ENCODE peak calls at places on chromosomes 2 and 18, in seven cellular contexts. B, K, E, J, C, S and Y are unnamed samples.

GRCh38 chr2:11574176-11575046 is 40.6 kb downstream of the GREB1 start:
- DNase-seq in C (no peak), E (no peak), B (no peak), K (no peak), J (no peak), S (no peak), Y (no peak)

GRCh38 chr2:135585586-135585985 is 54.3 kb downstream of the R3HDM1 start:
- DNase-seq in E (no peak), C (no peak), J (peak; percentile 22), S (no peak), B (no peak), K (peak; percentile 24), Y (no peak)

GRCh38 chr2:85680707-85681353 is 12.8 kb upstream of the SFTPB start:
- DNase-seq in C (no peak), E (no peak), J (peak; percentile 74), B (peak; percentile 11), K (no peak), S (no peak), Y (no peak)

GRCh38 chr2:165952600-165953210 is 871 bp downstream of the TTC21B start:
- DNase-seq in C (no peak), J (peak; percentile 35), S (no peak), E (peak; percentile 17), K (no peak), B (no peak), Y (peak; percentile 4)

GRCh38 chr2:220847587-220847986 is 724.5 kb downstream of the EPHA4 start:
- DNase-seq in C (no peak), E (no peak), B (no peak), J (peak; percentile 79), K (peak; percentile 78), S (no peak), Y (peak; percentile 86)

GRCh38 chr2:6352906-6353515 is 512.7 kb downstream of the CMPK2 start:
- DNase-seq in B (peak; percentile 2), J (peak; percentile 2), S (no peak), K (no peak), E (no peak), C (no peak), Y (peak; percentile 15)

GRCh38 chr2:164061129-164061746 is 325.4 kb upstream of the FIGN start:
- DNase-seq in K (peak; percentile 34), S (no peak), J (peak; percentile 59), E (peak; percentile 22), B (no peak), C (no peak), Y (peak; percentile 53)

GRCh38 chr18:63823516-63824219 is 48.5 kb downstream of the SERPINB7 start:
- DNase-seq in C (peak; percentile 28), B (no peak), E (peak; percentile 14), K (peak; percentile 69), S (peak; percentile 9), J (peak; percentile 78), Y (no peak)

GRCh38 chr2:49770919-49771318 is 616.6 kb upstream of the FSHR start:
- DNase-seq in J (peak; percentile 4), C (no peak), B (no peak), E (peak; percentile 15), S (no peak), K (no peak), Y (no peak)

GRCh38 chr2:134408386-134408785 is 154.5 kb downstream of the MGAT5 start:
- DNase-seq in K (peak; percentile 67), S (no peak), B (no peak), J (peak; percentile 90), E (no peak), C (no peak), Y (peak; percentile 68)

GRCh38 chr2:232535761-232536530 is 3.5 kb upstream of the CHRNG start:
- DNase-seq in J (no peak), E (no peak), K (no peak), C (no peak), S (no peak), B (no peak), Y (no peak)

GRCh38 chr2:222320441-222321395 is 21.9 kb upstream of the PAX3 start:
- DNase-seq in K (no peak), C (no peak), E (no peak), B (no peak), S (no peak), J (peak; percentile 25), Y (no peak)